ENCODE peak calls at places on chromosomes 2 and 18, in six cellular contexts. P, Y, G, H, Z and W are unnamed samples.
A peak's percentile ranks its signal among the peaks of the same experiment; 100 is the strongest.

GRCh38 chr2:137115081-137115713 is 349.9 kb downstream of the THSD7B start:
- DNase-seq in P (no peak), Y (no peak), G (no peak), H (no peak), Z (no peak), W (no peak)

GRCh38 chr2:26484579-26484978 is 6.7 kb upstream of the OTOF start:
- DNase-seq in P (no peak), Y (no peak), G (no peak), H (peak; percentile 21), Z (no peak), W (no peak)

GRCh38 chr2:27263287-27264252 is 723 bp upstream of the SLC30A3 start:
- DNase-seq in P (no peak), Y (peak; percentile 58), G (no peak), H (no peak), Z (no peak), W (peak; percentile 84)

GRCh38 chr18:26309283-26309682 is 83.0 kb downstream of the TAF4B start:
- DNase-seq in P (no peak), Y (no peak), G (no peak), H (no peak), Z (peak; percentile 45), W (no peak)

GRCh38 chr2:222024934-222025890 is 273.6 kb downstream of the PAX3 start:
- DNase-seq in P (no peak), Y (peak; percentile 84), G (no peak), H (no peak), Z (peak; percentile 49), W (peak; percentile 37)

GRCh38 chr2:207252979-207253640 is 87.4 kb upstream of the KLF7 start:
- DNase-seq in P (peak; percentile 60), Y (peak; percentile 43), G (no peak), H (no peak), Z (no peak), W (peak; percentile 37)

GRCh38 chr2:158667567-158667966 is 127.5 kb upstream of the DAPL1 start:
- DNase-seq in P (peak; percentile 31), Y (no peak), G (no peak), H (no peak), Z (peak; percentile 87), W (no peak)

GRCh38 chr2:3130889-3131635 is 246.6 kb downstream of the EIPR1 start:
- DNase-seq in P (no peak), Y (no peak), G (no peak), H (no peak), Z (no peak), W (peak; percentile 45)

GRCh38 chr2:223050900-223051299 is 1.1 kb upstream of the KCNE4 start:
- DNase-seq in P (peak; percentile 49), Y (no peak), G (no peak), H (no peak), Z (peak; percentile 44), W (no peak)

GRCh38 chr2:40049782-40050181 is 270.7 kb upstream of the THUMPD2 start:
- DNase-seq in P (no peak), Y (no peak), G (no peak), H (no peak), Z (no peak), W (no peak)

GRCh38 chr2:10079192-10079930 is 850 bp downstream of the CYS1 start:
- DNase-seq in P (peak; percentile 44), Y (peak; percentile 67), G (no peak), H (peak; percentile 55), Z (peak; percentile 74), W (peak; percentile 86)

GRCh38 chr2:8534729-8535397 is 147.0 kb upstream of the ID2 start:
- DNase-seq in P (no peak), Y (no peak), G (no peak), H (peak; percentile 85), Z (peak; percentile 85), W (peak; percentile 64)

GRCh38 chr2:217014298-217015116 is 154.6 kb upstream of the TNP1 start:
- DNase-seq in P (no peak), Y (peak; percentile 26), G (no peak), H (no peak), Z (no peak), W (no peak)

GRCh38 chr2:69149631-69150215 is 136.7 kb downstream of the ANTXR1 start:
- DNase-seq in P (peak; percentile 63), Y (peak; percentile 78), G (peak; percentile 89), H (peak; percentile 71), Z (peak; percentile 92), W (peak; percentile 68)

GRCh38 chr2:227499971-227500630 is 28.1 kb downstream of the AGFG1 start:
- DNase-seq in P (no peak), Y (no peak), G (no peak), H (no peak), Z (no peak), W (no peak)

GRCh38 chr2:81658227-81658626 is 1353.7 kb upstream of the LRRTM1 start:
- DNase-seq in P (no peak), Y (no peak), G (no peak), H (no peak), Z (no peak), W (no peak)

GRCh38 chr18:77105680-77106079 is 26.9 kb downstream of the MBP start:
- DNase-seq in P (no peak), Y (no peak), G (no peak), H (no peak), Z (no peak), W (no peak)
- H3K4me3 ChIP-seq in P (no peak overlapping the region), Y (no peak overlapping the region), G (no peak overlapping the region), H (no peak overlapping the region), Z (no peak overlapping the region), W (no peak overlapping the region)

GRCh38 chr2:55010915-55011314 is 39.3 kb downstream of the RTN4 start:
- DNase-seq in P (no peak), Y (no peak), G (no peak), H (no peak), Z (no peak), W (no peak)

GRCh38 chr2:55012648-55013484 is 37.4 kb downstream of the RTN4 start:
- DNase-seq in P (no peak), Y (no peak), G (no peak), H (no peak), Z (no peak), W (no peak)

GRCh38 chr2:55011741-55012574 is 38.3 kb downstream of the RTN4 start:
- DNase-seq in P (no peak), Y (no peak), G (no peak), H (no peak), Z (no peak), W (no peak)

GRCh38 chr2:55010149-55010591 is 40.1 kb downstream of the RTN4 start:
- DNase-seq in P (peak; percentile 25), Y (no peak), G (no peak), H (peak; percentile 70), Z (peak; percentile 56), W (no peak)

DNA sequence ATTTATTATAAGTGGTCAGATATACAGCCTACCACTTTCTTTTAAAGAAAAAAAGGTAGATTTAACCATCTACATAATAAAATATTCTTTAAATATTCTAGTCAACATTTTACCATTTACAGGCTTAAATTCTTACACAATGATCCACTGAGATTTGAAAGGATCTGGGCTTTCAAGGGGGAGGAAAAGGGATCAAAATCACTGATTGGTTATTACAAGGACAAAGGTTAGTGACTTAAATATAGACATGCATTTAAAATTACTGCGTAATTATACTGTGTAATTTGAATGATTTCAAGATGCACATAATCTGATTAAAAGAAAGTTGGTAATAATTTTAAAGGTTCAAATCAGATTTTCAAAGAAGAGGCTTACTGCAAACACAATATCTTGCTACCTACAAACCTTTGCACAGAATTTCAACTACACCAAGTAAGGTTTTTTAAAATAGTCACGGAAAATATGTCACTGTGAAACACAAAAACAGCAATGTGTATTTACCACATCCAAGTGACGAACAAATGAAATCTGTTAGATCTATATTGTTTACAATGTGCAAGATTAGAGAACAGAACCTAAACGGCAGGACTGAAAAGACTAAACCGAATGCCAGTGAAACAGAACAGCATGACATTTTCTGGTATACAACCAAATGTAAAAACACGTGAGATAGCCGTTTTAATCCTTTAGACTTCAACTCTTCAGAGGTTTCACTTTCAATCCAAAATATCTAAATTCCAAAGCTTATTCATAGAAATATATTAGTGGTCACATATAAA is 40.8 kb downstream of the RTN4 start:
- DNase-seq in P (no peak), Y (no peak), G (no peak), H (no peak), Z (no peak), W (no peak)
- H3K4me3 ChIP-seq in P (no peak overlapping the region), Y (no peak overlapping the region), G (peak overlapping the region; percentile 56), H (peak overlapping the region; percentile 72), Z (no peak overlapping the region), W (no peak overlapping the region)

DNA sequence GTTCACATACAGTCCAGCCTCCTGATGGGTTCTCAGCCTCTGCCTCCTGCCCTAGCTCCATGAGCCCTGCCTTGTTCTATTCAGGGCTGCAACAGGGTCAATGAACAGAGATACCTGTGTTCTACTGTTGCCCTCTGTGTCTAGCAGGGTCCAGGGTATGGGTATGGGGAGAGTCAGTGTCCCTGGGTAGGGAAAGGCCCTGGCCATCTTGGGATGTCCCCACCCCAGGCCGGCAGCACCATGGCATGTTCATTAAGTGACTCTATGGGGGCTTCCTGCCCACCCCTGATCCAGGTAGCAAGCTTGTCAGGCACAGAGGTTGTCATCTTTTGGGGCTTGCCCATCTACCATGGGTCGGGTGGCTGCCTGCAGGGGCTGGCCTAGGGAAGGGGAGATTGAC is 13.5 kb downstream of the PDE11A start:
- DNase-seq in P (no peak), Y (no peak), G (no peak), H (no peak), Z (no peak), W (no peak)
- H3K4me3 ChIP-seq in P (no peak overlapping the region), Y (no peak overlapping the region), G (no peak overlapping the region), H (no peak overlapping the region), Z (no peak overlapping the region), W (no peak overlapping the region)

GRCh38 chr2:47272905-47273758 is 118.0 kb upstream of the STPG4 start:
- DNase-seq in P (no peak), Y (no peak), G (no peak), H (no peak), Z (no peak), W (no peak)

GRCh38 chr2:47269316-47270232 is 114.5 kb upstream of the STPG4 start:
- DNase-seq in P (peak; percentile 97), Y (no peak), G (peak; percentile 87), H (peak; percentile 70), Z (peak; percentile 95), W (no peak)

GRCh38 chr2:47272031-47272864 is 117.1 kb upstream of the STPG4 start:
- DNase-seq in P (no peak), Y (peak; percentile 82), G (peak; percentile 79), H (peak; percentile 85), Z (peak; percentile 60), W (peak; percentile 97)

GRCh38 chr2:47270421-47270820 is 115.3 kb upstream of the STPG4 start:
- DNase-seq in P (no peak), Y (no peak), G (no peak), H (no peak), Z (no peak), W (no peak)

DNA sequence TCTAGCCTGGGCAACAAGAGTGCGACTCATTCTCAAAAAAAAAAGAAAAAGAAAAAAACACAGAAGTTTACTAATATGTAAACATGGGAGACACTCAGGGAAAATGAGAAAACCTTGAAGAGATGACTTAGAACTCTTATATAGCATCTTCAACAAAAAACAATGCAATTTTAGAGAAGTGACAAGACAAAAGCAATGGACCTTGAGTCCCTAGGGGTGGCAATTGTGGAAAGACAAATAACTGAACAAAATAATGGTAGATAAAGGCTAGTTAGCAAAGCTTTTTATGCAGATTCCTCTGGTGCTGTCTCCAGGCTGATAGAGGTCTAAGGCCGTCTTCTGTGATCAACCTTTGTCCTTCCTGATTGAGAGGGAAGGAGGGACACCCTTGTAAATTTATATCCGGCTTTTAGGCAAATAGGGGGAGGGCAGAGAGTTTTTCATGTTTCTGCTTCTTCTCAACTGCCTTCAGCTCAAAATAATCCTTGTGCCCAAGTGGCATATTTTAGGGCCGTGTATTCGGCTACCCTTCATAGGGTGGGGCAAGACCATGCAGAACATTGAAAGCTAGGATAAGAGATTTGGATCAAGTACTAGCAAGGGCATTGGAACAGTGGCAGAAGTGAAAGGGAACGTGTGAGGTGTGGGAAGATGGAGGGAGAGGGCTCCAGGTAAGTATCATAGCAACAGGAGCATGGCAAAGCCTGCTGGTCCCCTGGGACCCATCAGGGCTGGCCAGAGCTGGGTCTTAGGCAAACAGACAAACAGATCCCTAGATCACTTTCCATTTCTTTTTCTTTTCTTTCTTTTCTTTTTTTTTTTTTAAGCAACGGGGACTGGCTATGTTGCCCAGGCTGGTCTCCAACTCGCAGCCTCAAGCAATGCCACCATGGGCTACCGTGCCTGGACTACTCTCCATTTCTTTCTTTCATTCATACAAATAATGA is 116.2 kb upstream of the STPG4 start:
- DNase-seq in P (no peak), Y (no peak), G (no peak), H (no peak), Z (no peak), W (no peak)
- H3K4me3 ChIP-seq in P (no peak overlapping the region), Y (peak overlapping the region; percentile 56), G (no peak overlapping the region), H (no peak overlapping the region), Z (no peak overlapping the region), W (no peak overlapping the region)